ENCODE peak calls at places on chromosomes 6 and 20, in seven cellular contexts. One of them, this sample, is unnamed.

GRCh38 chr6:40247516-40248115 is 313.4 kb upstream of the MOCS1 start:
- DNase-seq in K562: no peak
- DNase-seq in SK-N-SH: no peak
- DNase-seq in GM12891: no peak
- DNase-seq in H1: peak
- DNase-seq in GM12878: no peak
- DNase-seq in HepG2: no peak
- DNase-seq in this sample: no peak

GRCh38 chr6:119182875-119183274 is 104.4 kb upstream of the FAM184A start:
- DNase-seq in K562: no peak
- DNase-seq in GM12878: no peak
- DNase-seq in SK-N-SH: no peak
- DNase-seq in H1: no peak
- DNase-seq in HepG2: no peak
- DNase-seq in GM12891: no peak
- DNase-seq in this sample: no peak

GRCh38 chr6:30832864-30833263 is 51.5 kb upstream of the DDR1 start:
- DNase-seq in H1: no peak
- DNase-seq in GM12891: no peak
- DNase-seq in K562: no peak
- DNase-seq in HepG2: no peak
- DNase-seq in SK-N-SH: no peak
- DNase-seq in GM12878: no peak
- DNase-seq in this sample: no peak

GRCh38 chr20:14288341-14289330 is 48.8 kb downstream of the FLRT3 start:
- DNase-seq in GM12878: no peak
- DNase-seq in GM12891: no peak
- DNase-seq in H1: no peak
- DNase-seq in K562: no peak
- DNase-seq in SK-N-SH: no peak
- DNase-seq in HepG2: peak
- DNase-seq in this sample: no peak

GRCh38 chr6:14744212-14744556 is 501.7 kb upstream of the JARID2 start:
- DNase-seq in HepG2: no peak
- DNase-seq in GM12878: no peak
- DNase-seq in GM12891: no peak
- DNase-seq in H1: no peak
- DNase-seq in SK-N-SH: no peak
- DNase-seq in K562: no peak
- DNase-seq in this sample: no peak

GRCh38 chr6:90730191-90730673 is 143.4 kb upstream of the MAP3K7 start:
- DNase-seq in GM12891: no peak
- DNase-seq in H1: no peak
- DNase-seq in GM12878: peak
- DNase-seq in SK-N-SH: no peak
- DNase-seq in K562: no peak
- DNase-seq in HepG2: no peak
- DNase-seq in this sample: no peak

GRCh38 chr6:131222773-131223172 is 87.5 kb downstream of the AKAP7 start:
- DNase-seq in HepG2: no peak
- DNase-seq in SK-N-SH: no peak
- DNase-seq in GM12891: no peak
- DNase-seq in H1: no peak
- DNase-seq in GM12878: no peak
- DNase-seq in K562: no peak
- DNase-seq in this sample: no peak

GRCh38 chr6:41216616-41217015 is 11.5 kb upstream of the TREML4 start:
- DNase-seq in K562: no peak
- DNase-seq in SK-N-SH: no peak
- DNase-seq in HepG2: no peak
- DNase-seq in GM12891: no peak
- DNase-seq in H1: no peak
- DNase-seq in GM12878: no peak
- DNase-seq in this sample: no peak

GRCh38 chr6:14026831-14027539 is 90.6 kb upstream of the CD83 start:
- DNase-seq in GM12878: no peak
- DNase-seq in GM12891: no peak
- DNase-seq in SK-N-SH: no peak
- DNase-seq in HepG2: no peak
- DNase-seq in H1: no peak
- DNase-seq in K562: no peak
- DNase-seq in this sample: no peak

GRCh38 chr6:22003219-22003779 is 293.5 kb downstream of the PRL start:
- DNase-seq in SK-N-SH: no peak
- DNase-seq in K562: no peak
- DNase-seq in GM12891: no peak
- DNase-seq in GM12878: no peak
- DNase-seq in HepG2: no peak
- DNase-seq in H1: no peak
- DNase-seq in this sample: no peak

GRCh38 chr6:21998539-21998938 is 298.3 kb downstream of the PRL start:
- DNase-seq in GM12878: no peak
- DNase-seq in K562: no peak
- DNase-seq in HepG2: no peak
- DNase-seq in GM12891: no peak
- DNase-seq in SK-N-SH: no peak
- DNase-seq in H1: no peak
- DNase-seq in this sample: no peak

GRCh38 chr6:21997414-21998037 is 299.3 kb downstream of the PRL start:
- DNase-seq in GM12878: no peak
- DNase-seq in HepG2: no peak
- DNase-seq in H1: no peak
- DNase-seq in SK-N-SH: peak
- DNase-seq in K562: peak
- DNase-seq in GM12891: no peak
- DNase-seq in this sample: no peak

GRCh38 chr6:21999012-21999528 is 297.8 kb downstream of the PRL start:
- DNase-seq in K562: no peak
- DNase-seq in HepG2: no peak
- DNase-seq in H1: no peak
- DNase-seq in GM12891: no peak
- DNase-seq in SK-N-SH: peak
- DNase-seq in GM12878: no peak
- DNase-seq in this sample: no peak

DNA sequence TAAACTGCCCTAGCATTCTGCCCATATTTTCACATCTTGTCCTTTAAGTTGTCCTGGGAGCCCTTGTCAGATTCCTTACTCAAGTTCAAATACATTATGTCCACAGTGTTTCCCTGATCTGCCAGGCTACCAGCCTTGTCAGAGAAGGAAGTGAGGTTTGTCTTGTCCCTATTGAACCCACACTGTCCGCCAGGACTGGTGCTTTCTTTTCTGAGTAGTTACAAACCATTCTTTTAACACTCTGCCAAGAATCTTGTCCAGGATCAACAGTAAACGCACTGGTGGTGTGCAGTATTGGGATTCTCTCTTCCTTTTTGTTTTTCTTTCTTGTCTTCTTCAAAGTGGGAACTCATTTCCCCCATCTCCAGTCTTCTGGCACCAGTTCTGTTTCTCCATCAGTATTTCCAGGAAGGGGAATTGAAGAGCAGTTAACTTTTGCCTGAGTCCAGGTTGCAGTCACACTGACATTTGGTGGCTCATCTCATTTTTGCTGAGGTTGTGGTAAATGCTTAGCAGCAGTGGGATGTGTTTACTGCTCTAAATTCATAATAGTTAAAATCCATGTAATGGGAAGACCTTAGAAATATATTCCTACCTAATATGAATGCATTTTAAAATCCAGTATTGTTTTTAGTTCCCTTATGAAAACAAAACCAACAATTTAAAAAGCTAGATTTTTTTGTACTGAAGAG is 295.4 kb downstream of the PRL start:
- DNase-seq in K562: no peak
- DNase-seq in H1: no peak
- DNase-seq in GM12878: no peak
- DNase-seq in GM12891: no peak
- DNase-seq in HepG2: no peak
- DNase-seq in SK-N-SH: no peak
- DNase-seq in this sample: no peak
- TF ChIP-seq POLR2AphosphoS5 in K562: no peak
- TF ChIP-seq POLR2AphosphoS5 in H1: no peak
- TF ChIP-seq POLR2AphosphoS5 in GM12878: no peak
- TF ChIP-seq POLR2AphosphoS5 in GM12891: no peak
- TF ChIP-seq POLR2AphosphoS5 in HepG2: no peak
- TF ChIP-seq POLR2AphosphoS5 in SK-N-SH: no peak
- TF ChIP-seq POLR2AphosphoS5 in this sample: no peak

GRCh38 chr6:165985281-165985925 is 182.2 kb downstream of the TBXT start:
- DNase-seq in H1: no peak
- DNase-seq in SK-N-SH: no peak
- DNase-seq in K562: no peak
- DNase-seq in GM12891: no peak
- DNase-seq in HepG2: no peak
- DNase-seq in GM12878: no peak
- DNase-seq in this sample: no peak

GRCh38 chr6:165987483-165988305 is 180.0 kb downstream of the TBXT start:
- DNase-seq in GM12878: no peak
- DNase-seq in SK-N-SH: peak
- DNase-seq in GM12891: no peak
- DNase-seq in HepG2: no peak
- DNase-seq in K562: no peak
- DNase-seq in H1: peak
- DNase-seq in this sample: no peak

GRCh38 chr6:165988306-165988756 is 179.3 kb downstream of the TBXT start:
- DNase-seq in SK-N-SH: no peak
- DNase-seq in GM12878: no peak
- DNase-seq in HepG2: no peak
- DNase-seq in H1: peak
- DNase-seq in K562: no peak
- DNase-seq in GM12891: no peak
- DNase-seq in this sample: no peak

GRCh38 chr6:165985926-165986646 is 181.6 kb downstream of the TBXT start:
- DNase-seq in K562: no peak
- DNase-seq in H1: peak
- DNase-seq in GM12891: no peak
- DNase-seq in SK-N-SH: no peak
- DNase-seq in GM12878: no peak
- DNase-seq in HepG2: no peak
- DNase-seq in this sample: no peak

GRCh38 chr6:165986647-165987482 is 180.8 kb downstream of the TBXT start:
- DNase-seq in SK-N-SH: peak
- DNase-seq in GM12891: no peak
- DNase-seq in HepG2: no peak
- DNase-seq in K562: no peak
- DNase-seq in GM12878: no peak
- DNase-seq in H1: peak
- DNase-seq in this sample: no peak
- TF ChIP-seq TAF1 in SK-N-SH: no peak
- TF ChIP-seq TAF1 in GM12891: no peak
- TF ChIP-seq TAF1 in HepG2: no peak
- TF ChIP-seq TAF1 in K562: no peak
- TF ChIP-seq TAF1 in GM12878: no peak
- TF ChIP-seq TAF1 in H1: no peak
- TF ChIP-seq TAF1 in this sample: no peak

GRCh38 chr6:150528648-150529285 is 70.9 kb upstream of the PLEKHG1 start:
- DNase-seq in GM12891: no peak
- DNase-seq in SK-N-SH: no peak
- DNase-seq in K562: no peak
- DNase-seq in HepG2: no peak
- DNase-seq in H1: peak
- DNase-seq in GM12878: no peak
- DNase-seq in this sample: no peak
- TF ChIP-seq POLR2AphosphoS5 in GM12891: no peak
- TF ChIP-seq POLR2AphosphoS5 in SK-N-SH: no peak
- TF ChIP-seq POLR2AphosphoS5 in K562: no peak
- TF ChIP-seq POLR2AphosphoS5 in HepG2: no peak
- TF ChIP-seq POLR2AphosphoS5 in H1: no peak
- TF ChIP-seq POLR2AphosphoS5 in GM12878: no peak
- TF ChIP-seq POLR2AphosphoS5 in this sample: no peak

GRCh38 chr6:28683945-28684538 is 158.4 kb downstream of the GPX5 start:
- DNase-seq in HepG2: peak
- DNase-seq in GM12891: no peak
- DNase-seq in SK-N-SH: peak
- DNase-seq in H1: no peak
- DNase-seq in K562: peak
- DNase-seq in GM12878: no peak
- DNase-seq in this sample: no peak
- TF ChIP-seq TAF1 in HepG2: no peak
- TF ChIP-seq TAF1 in GM12891: no peak
- TF ChIP-seq TAF1 in SK-N-SH: no peak
- TF ChIP-seq TAF1 in H1: no peak
- TF ChIP-seq TAF1 in K562: no peak
- TF ChIP-seq TAF1 in GM12878: no peak
- TF ChIP-seq TAF1 in this sample: no peak

DNA sequence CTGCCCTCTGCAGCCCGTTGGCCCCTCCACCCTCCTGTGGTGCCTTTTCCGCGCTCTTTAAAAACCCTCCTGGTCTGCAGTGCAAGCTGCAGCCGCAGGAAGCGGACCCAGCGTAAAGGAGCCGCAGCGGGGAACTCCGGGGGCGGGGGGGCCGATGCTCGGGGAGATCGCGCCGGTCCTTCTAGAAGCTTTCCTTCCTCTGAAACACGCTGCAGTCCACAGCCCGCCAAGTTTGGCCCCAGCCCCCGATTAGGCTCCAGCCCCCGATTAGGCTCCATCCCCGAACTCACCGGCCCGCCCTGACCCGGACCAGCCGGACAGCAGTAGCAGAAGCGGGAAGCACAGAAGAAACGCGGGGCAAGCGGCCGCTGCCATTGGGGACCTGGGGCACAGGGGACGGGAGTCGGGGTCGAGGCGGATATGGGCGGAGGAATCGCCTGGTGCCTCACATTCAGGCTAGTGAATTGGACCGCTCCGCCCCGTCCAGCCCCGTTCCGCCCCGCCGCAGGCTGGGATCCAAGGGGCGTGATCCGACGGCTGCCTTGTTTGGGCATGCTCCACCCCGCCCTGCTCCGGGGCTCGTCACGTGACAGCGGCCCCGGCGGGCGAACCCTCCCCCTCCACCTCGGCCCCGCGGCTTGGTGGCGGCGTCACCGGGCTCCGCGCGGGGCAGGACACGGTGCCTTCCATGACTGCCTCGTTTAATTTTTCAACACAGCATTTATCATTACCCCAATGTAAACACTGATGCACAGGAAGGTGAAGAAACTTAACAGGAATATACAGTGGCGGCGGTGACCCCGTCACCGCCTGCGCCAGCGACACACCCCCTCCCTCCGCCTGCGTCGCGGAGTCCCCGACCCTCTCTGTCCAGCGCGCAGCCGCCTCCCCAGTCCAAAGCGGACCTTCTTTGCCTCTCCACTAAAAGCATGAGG is 20.3 kb downstream of the RAET1L start:
- DNase-seq in GM12891: peak
- DNase-seq in HepG2: peak
- DNase-seq in SK-N-SH: peak
- DNase-seq in GM12878: no peak
- DNase-seq in K562: peak
- DNase-seq in H1: peak
- DNase-seq in this sample: peak
- TF ChIP-seq POLR2AphosphoS5 in GM12891: no peak
- TF ChIP-seq POLR2AphosphoS5 in HepG2: no peak
- TF ChIP-seq POLR2AphosphoS5 in SK-N-SH: no peak
- TF ChIP-seq POLR2AphosphoS5 in GM12878: peak
- TF ChIP-seq POLR2AphosphoS5 in K562: no peak
- TF ChIP-seq POLR2AphosphoS5 in H1: no peak
- TF ChIP-seq POLR2AphosphoS5 in this sample: no peak

GRCh38 chr6:7078856-7079255 is 28.9 kb upstream of the RREB1 start:
- DNase-seq in SK-N-SH: no peak
- DNase-seq in K562: no peak
- DNase-seq in GM12891: no peak
- DNase-seq in H1: no peak
- DNase-seq in GM12878: no peak
- DNase-seq in HepG2: no peak
- DNase-seq in this sample: no peak
- TF ChIP-seq TAF1 in SK-N-SH: no peak
- TF ChIP-seq TAF1 in K562: no peak
- TF ChIP-seq TAF1 in GM12891: no peak
- TF ChIP-seq TAF1 in H1: no peak
- TF ChIP-seq TAF1 in GM12878: no peak
- TF ChIP-seq TAF1 in HepG2: no peak
- TF ChIP-seq TAF1 in this sample: no peak

GRCh38 chr6:69948479-69949114 is 82.2 kb downstream of the COL19A1 start:
- DNase-seq in SK-N-SH: no peak
- DNase-seq in K562: no peak
- DNase-seq in GM12891: no peak
- DNase-seq in H1: no peak
- DNase-seq in GM12878: no peak
- DNase-seq in HepG2: no peak
- DNase-seq in this sample: no peak
- TF ChIP-seq POLR2AphosphoS5 in SK-N-SH: no peak
- TF ChIP-seq POLR2AphosphoS5 in K562: no peak
- TF ChIP-seq POLR2AphosphoS5 in GM12891: no peak
- TF ChIP-seq POLR2AphosphoS5 in H1: no peak
- TF ChIP-seq POLR2AphosphoS5 in GM12878: no peak
- TF ChIP-seq POLR2AphosphoS5 in HepG2: no peak
- TF ChIP-seq POLR2AphosphoS5 in this sample: no peak

This sample was measured in GM12892.